ENCODE peak calls at places on chromosomes 7 and 10, in five cellular contexts. One of them, this sample, is unnamed.

GRCh38 chr7:143263266-143264195 is at the start of gene GSTK1:
- DNase-seq in posterior vena cava: peak
- DNase-seq in CD4-positive, CD25-positive, alpha-beta regulatory T cell: peak
- DNase-seq in stimulated activated CD4-positive, alpha-beta T cell treated with anti-CD3 and anti-CD28 coated beads, Interleukin-12 subunit alpha, Interleukin-12 subunit beta, amount 100 ng/mL, for 4 hours: peak
- DNase-seq in type B pancreatic cell: peak
- DNase-seq in this sample: peak

GRCh38 chr10:48946891-48947500 is 7.4 kb upstream of the LRRC18 start:
- DNase-seq in CD4-positive, CD25-positive, alpha-beta regulatory T cell: no peak
- DNase-seq in posterior vena cava: no peak
- DNase-seq in stimulated activated CD4-positive, alpha-beta T cell treated with anti-CD3 and anti-CD28 coated beads, Interleukin-12 subunit alpha, Interleukin-12 subunit beta, amount 100 ng/mL, for 4 hours: no peak
- DNase-seq in type B pancreatic cell: no peak
- DNase-seq in this sample: no peak

GRCh38 chr10:32005050-32005449 is 51.2 kb downstream of the KIF5B start:
- DNase-seq in posterior vena cava: no peak
- DNase-seq in CD4-positive, CD25-positive, alpha-beta regulatory T cell: peak
- DNase-seq in type B pancreatic cell: no peak
- DNase-seq in stimulated activated CD4-positive, alpha-beta T cell treated with anti-CD3 and anti-CD28 coated beads, Interleukin-12 subunit alpha, Interleukin-12 subunit beta, amount 100 ng/mL, for 4 hours: no peak
- DNase-seq in this sample: no peak

GRCh38 chr7:38147005-38147404 is 31.0 kb upstream of the STARD3NL start:
- DNase-seq in type B pancreatic cell: no peak
- DNase-seq in stimulated activated CD4-positive, alpha-beta T cell treated with anti-CD3 and anti-CD28 coated beads, Interleukin-12 subunit alpha, Interleukin-12 subunit beta, amount 100 ng/mL, for 4 hours: no peak
- DNase-seq in posterior vena cava: no peak
- DNase-seq in CD4-positive, CD25-positive, alpha-beta regulatory T cell: no peak
- DNase-seq in this sample: no peak

GRCh38 chr7:98836811-98837631 is 32.8 kb downstream of the TMEM130 start:
- DNase-seq in stimulated activated CD4-positive, alpha-beta T cell treated with anti-CD3 and anti-CD28 coated beads, Interleukin-12 subunit alpha, Interleukin-12 subunit beta, amount 100 ng/mL, for 4 hours: peak
- DNase-seq in type B pancreatic cell: no peak
- DNase-seq in CD4-positive, CD25-positive, alpha-beta regulatory T cell: no peak
- DNase-seq in posterior vena cava: no peak
- DNase-seq in this sample: peak

GRCh38 chr10:54665122-54665521 is 135.9 kb downstream of the PCDH15 start:
- DNase-seq in type B pancreatic cell: no peak
- DNase-seq in posterior vena cava: no peak
- DNase-seq in CD4-positive, CD25-positive, alpha-beta regulatory T cell: no peak
- DNase-seq in stimulated activated CD4-positive, alpha-beta T cell treated with anti-CD3 and anti-CD28 coated beads, Interleukin-12 subunit alpha, Interleukin-12 subunit beta, amount 100 ng/mL, for 4 hours: no peak
- DNase-seq in this sample: no peak

GRCh38 chr7:102117743-102118142 is 168.9 kb upstream of the SH2B2 start:
- DNase-seq in type B pancreatic cell: no peak
- DNase-seq in CD4-positive, CD25-positive, alpha-beta regulatory T cell: no peak
- DNase-seq in stimulated activated CD4-positive, alpha-beta T cell treated with anti-CD3 and anti-CD28 coated beads, Interleukin-12 subunit alpha, Interleukin-12 subunit beta, amount 100 ng/mL, for 4 hours: no peak
- DNase-seq in posterior vena cava: no peak
- DNase-seq in this sample: no peak

GRCh38 chr7:111486472-111487142 is 75.7 kb downstream of the IMMP2L start:
- DNase-seq in posterior vena cava: no peak
- DNase-seq in type B pancreatic cell: no peak
- DNase-seq in stimulated activated CD4-positive, alpha-beta T cell treated with anti-CD3 and anti-CD28 coated beads, Interleukin-12 subunit alpha, Interleukin-12 subunit beta, amount 100 ng/mL, for 4 hours: no peak
- DNase-seq in CD4-positive, CD25-positive, alpha-beta regulatory T cell: peak
- DNase-seq in this sample: peak

GRCh38 chr10:4541292-4541691 is 284.7 kb upstream of the AKR1E2 start:
- DNase-seq in CD4-positive, CD25-positive, alpha-beta regulatory T cell: no peak
- DNase-seq in stimulated activated CD4-positive, alpha-beta T cell treated with anti-CD3 and anti-CD28 coated beads, Interleukin-12 subunit alpha, Interleukin-12 subunit beta, amount 100 ng/mL, for 4 hours: no peak
- DNase-seq in type B pancreatic cell: no peak
- DNase-seq in posterior vena cava: no peak
- DNase-seq in this sample: no peak

GRCh38 chr7:50812847-50813475 is 30.3 kb upstream of the GRB10 start:
- DNase-seq in type B pancreatic cell: no peak
- DNase-seq in stimulated activated CD4-positive, alpha-beta T cell treated with anti-CD3 and anti-CD28 coated beads, Interleukin-12 subunit alpha, Interleukin-12 subunit beta, amount 100 ng/mL, for 4 hours: no peak
- DNase-seq in CD4-positive, CD25-positive, alpha-beta regulatory T cell: no peak
- DNase-seq in posterior vena cava: peak
- DNase-seq in this sample: no peak